ENCODE peak calls at places on chromosomes 12 and 14, in ten cellular contexts. X, B, T, R, W, F, D, A, K and Q are unnamed samples.
A peak's percentile ranks its signal among the peaks of the same experiment; 100 is the strongest.

GRCh38 chr14:64706119-64706465 is 1.9 kb downstream of the PLEKHG3 start:
- DNase-seq in X (no peak), B (no peak), T (no peak), R (no peak), W (no peak), F (peak; percentile 16), D (no peak), A (no peak), K (no peak), Q (no peak)

GRCh38 chr12:30169839-30170591 is 386.3 kb upstream of the TMTC1 start:
- DNase-seq in X (no peak), B (no peak), T (no peak), R (no peak), W (peak; percentile 10), F (no peak), D (peak; percentile 8), A (no peak), K (no peak), Q (no peak)

GRCh38 chr12:39697108-39697507 is 77.5 kb upstream of the ABCD2 start:
- DNase-seq in X (no peak), B (no peak), T (no peak), R (no peak), W (no peak), F (no peak), D (no peak), A (no peak), K (no peak), Q (no peak)

GRCh38 chr12:76680940-76681339 is 83.0 kb upstream of the ZDHHC17 start:
- DNase-seq in X (no peak), B (no peak), T (no peak), R (no peak), W (no peak), F (no peak), D (no peak), A (no peak), K (peak; percentile 51), Q (no peak)

GRCh38 chr14:54640480-54640879 is 73.6 kb downstream of the SAMD4A start:
- DNase-seq in X (no peak), B (no peak), T (no peak), R (no peak), W (no peak), F (no peak), D (no peak), A (no peak), K (no peak), Q (no peak)

GRCh38 chr14:75724414-75725204 is 63.6 kb downstream of the TTLL5 start:
- DNase-seq in X (no peak), B (no peak), T (no peak), R (no peak), W (no peak), F (no peak), D (no peak), A (no peak), K (no peak), Q (no peak)

GRCh38 chr12:16612647-16613046 is 6.7 kb upstream of the LMO3 start:
- DNase-seq in X (no peak), B (no peak), T (no peak), R (no peak), W (no peak), F (no peak), D (peak; percentile 82), A (no peak), K (no peak), Q (no peak)

GRCh38 chr14:38108681-38109080 is 99.0 kb upstream of the SSTR1 start:
- DNase-seq in X (no peak), B (no peak), T (no peak), R (no peak), W (no peak), F (no peak), D (no peak), A (no peak), K (peak; percentile 81), Q (no peak)

GRCh38 chr12:2051700-2052625 is 824 bp upstream of the CACNA1C start:
- DNase-seq in X (no peak), B (peak; percentile 35), T (no peak), R (no peak), W (no peak), F (no peak), D (no peak), A (no peak), K (no peak), Q (no peak)

GRCh38 chr14:59161571-59162175 is 26.8 kb upstream of the DAAM1 start:
- DNase-seq in X (peak; percentile 11), B (no peak), T (peak; percentile 38), R (no peak), W (no peak), F (peak; percentile 22), D (peak; percentile 67), A (no peak), K (peak; percentile 33), Q (no peak)

GRCh38 chr12:66861157-66861750 is 182.4 kb upstream of the GRIP1 start:
- DNase-seq in X (peak; percentile 56), B (peak; percentile 50), T (peak; percentile 36), R (peak; percentile 64), W (peak; percentile 3), F (peak; percentile 58), D (peak; percentile 63), A (peak; percentile 27), K (peak; percentile 23), Q (peak; percentile 63)

GRCh38 chr12:91617830-91618229 is 435.2 kb upstream of the DCN start:
- DNase-seq in X (no peak), B (no peak), T (no peak), R (no peak), W (no peak), F (no peak), D (peak; percentile 19), A (no peak), K (no peak), Q (no peak)

GRCh38 chr14:24411468-24412454 is 13.0 kb downstream of the NYNRIN start:
- DNase-seq in X (no peak), B (no peak), T (no peak), R (peak; percentile 78), W (no peak), F (no peak), D (peak; percentile 67), A (peak; percentile 67), K (no peak), Q (no peak)

GRCh38 chr14:55316528-55316927 is 45.3 kb downstream of the FBXO34 start:
- DNase-seq in X (no peak), B (no peak), T (no peak), R (no peak), W (no peak), F (no peak), D (no peak), A (no peak), K (no peak), Q (peak; percentile 68)

GRCh38 chr12:47988073-47989022 is 15.9 kb downstream of the COL2A1 start:
- DNase-seq in X (no peak), B (no peak), T (no peak), R (no peak), W (no peak), F (peak; percentile 6), D (no peak), A (no peak), K (no peak), Q (no peak)

GRCh38 chr12:113185180-113186032 is at the start of the genes DDX54 and RITA1:
- DNase-seq in X (peak; percentile 78), B (peak; percentile 90), T (peak; percentile 78), R (peak; percentile 58), W (peak; percentile 81), F (peak; percentile 65), D (peak; percentile 80), A (peak; percentile 75), K (peak; percentile 33), Q (peak; percentile 85)

GRCh38 chr12:119749666-119750065 is 81.7 kb downstream of the PRKAB1 start:
- DNase-seq in X (no peak), B (no peak), T (no peak), R (no peak), W (no peak), F (no peak), D (peak; percentile 27), A (no peak), K (no peak), Q (no peak)

GRCh38 chr14:23942587-23942986 is 11.0 kb upstream of the DHRS4 start:
- DNase-seq in X (no peak), B (no peak), T (no peak), R (no peak), W (no peak), F (no peak), D (peak; percentile 11), A (no peak), K (no peak), Q (no peak)

GRCh38 chr12:72234871-72235270 is 37.3 kb upstream of the TRHDE start:
- DNase-seq in X (peak; percentile 9), B (no peak), T (no peak), R (no peak), W (no peak), F (no peak), D (peak; percentile 3), A (no peak), K (no peak), Q (no peak)

GRCh38 chr12:104412681-104413080 is 44.1 kb upstream of the CHST11 start:
- DNase-seq in X (no peak), B (no peak), T (no peak), R (no peak), W (no peak), F (no peak), D (no peak), A (peak; percentile 24), K (no peak), Q (no peak)

GRCh38 chr14:62532186-62532585 is 513.1 kb downstream of the KCNH5 start:
- DNase-seq in X (no peak), B (no peak), T (no peak), R (no peak), W (no peak), F (no peak), D (peak; percentile 48), A (no peak), K (no peak), Q (no peak)

GRCh38 chr12:24133385-24133784 is 183.9 kb upstream of the SOX5 start:
- DNase-seq in X (no peak), B (no peak), T (no peak), R (no peak), W (peak; percentile 63), F (no peak), D (no peak), A (no peak), K (no peak), Q (no peak)

GRCh38 chr12:42129595-42130204 is 15.0 kb downstream of the GXYLT1 start:
- DNase-seq in X (peak; percentile 47), B (no peak), T (no peak), R (peak; percentile 88), W (no peak), F (no peak), D (peak; percentile 82), A (no peak), K (no peak), Q (peak; percentile 13)

GRCh38 chr12:100382327-100382726 is 25.5 kb downstream of the SLC17A8 start:
- DNase-seq in X (no peak), B (no peak), T (no peak), R (no peak), W (no peak), F (no peak), D (no peak), A (no peak), K (no peak), Q (no peak)

GRCh38 chr14:73996731-73997107 is 22.4 kb downstream of the ENTPD5 start:
- DNase-seq in X (no peak), B (no peak), T (no peak), R (no peak), W (no peak), F (no peak), D (no peak), A (no peak), K (no peak), Q (no peak)